ENCODE peak calls at places on chromosome 3, in nine cellular contexts. Q is H1, T is Peyer's patch, C is AG09319, P is AG09309, I is right atrium auricular region, F is foreskin fibroblast, E is bronchial epithelial cell, G is breast epithelium. B is an unnamed sample.

GRCh38 chr3:188855690-188856089 is 316.1 kb upstream of the TPRG1 start:
- DNase-seq in C (no peak), P (no peak), Q (no peak), G (no peak), E (no peak), F (no peak), T (no peak), I (no peak), B (no peak)

GRCh38 chr3:193040836-193041672 is 123.4 kb upstream of the MB21D2 start:
- DNase-seq in E (peak; percentile 63), F (peak; percentile 49), I (no peak), C (peak; percentile 24), G (no peak), T (no peak), Q (no peak), P (peak; percentile 35), B (peak; percentile 20)

GRCh38 chr3:68256635-68257034 is 602.2 kb upstream of the SUCLG2 start:
- DNase-seq in Q (no peak), P (no peak), C (no peak), F (no peak), E (no peak), I (no peak), T (no peak), G (no peak), B (no peak)

GRCh38 chr3:117130222-117130621 is 420.6 kb downstream of the TUSC7 start:
- DNase-seq in C (no peak), Q (no peak), E (no peak), I (no peak), F (peak; percentile 52), T (no peak), G (no peak), P (no peak), B (no peak)

GRCh38 chr3:161372321-161373260 is 1.3 kb upstream of the SPTSSB start:
- DNase-seq in I (no peak), G (no peak), F (peak; percentile 69), T (no peak), Q (no peak), C (no peak), E (peak; percentile 9), P (no peak), B (no peak)

GRCh38 chr3:135176881-135177280 is 381.8 kb downstream of the EPHB1 start:
- DNase-seq in I (no peak), E (no peak), C (no peak), F (no peak), Q (no peak), P (no peak), G (no peak), T (no peak), B (no peak)

GRCh38 chr3:149599236-149599635 is 58.6 kb downstream of the WWTR1 start:
- DNase-seq in I (peak; percentile 78), E (no peak), T (no peak), P (no peak), G (no peak), C (no peak), F (no peak), Q (no peak), B (no peak)

GRCh38 chr3:170267793-170268192 is 45.6 kb downstream of the PRKCI start:
- DNase-seq in G (no peak), F (no peak), P (no peak), Q (no peak), E (no peak), T (no peak), C (no peak), I (no peak), B (no peak)

GRCh38 chr3:50405249-50405648 is 45.9 kb upstream of the TMEM115 start:
- DNase-seq in F (peak; percentile 26), P (no peak), T (no peak), G (no peak), C (no peak), Q (peak; percentile 15), I (no peak), E (peak; percentile 13), B (no peak)

GRCh38 chr3:120171134-120171863 is 77.1 kb upstream of the GSK3B start:
- DNase-seq in F (peak; percentile 64), E (no peak), T (no peak), I (no peak), Q (no peak), P (no peak), G (no peak), C (no peak), B (no peak)

GRCh38 chr3:55471522-55472280 is 15.4 kb downstream of the WNT5A start:
- DNase-seq in C (no peak), Q (no peak), G (no peak), T (no peak), I (no peak), E (no peak), P (no peak), F (peak; percentile 46), B (no peak)

GRCh38 chr3:50671331-50671730 is 3.4 kb upstream of the DOCK3 start:
- DNase-seq in P (peak; percentile 88), E (peak; percentile 55), T (no peak), Q (no peak), I (peak; percentile 52), G (no peak), F (peak; percentile 88), C (peak; percentile 19), B (no peak)

GRCh38 chr3:165444745-165445144 is 248.6 kb upstream of the SLITRK3 start:
- DNase-seq in E (no peak), P (no peak), C (no peak), Q (no peak), G (no peak), I (no peak), T (no peak), F (no peak), B (no peak)

GRCh38 chr3:154799801-154800200 is 280.3 kb upstream of the MME start:
- DNase-seq in P (no peak), E (peak; percentile 71), C (no peak), F (peak; percentile 57), I (no peak), G (no peak), Q (no peak), T (no peak), B (no peak)

GRCh38 chr3:129026728-129027543 is 25.8 kb downstream of the EFCC1 start:
- DNase-seq in P (peak; percentile 3), C (no peak), T (peak; percentile 91), F (peak; percentile 82), Q (peak; percentile 73), G (peak; percentile 86), E (peak; percentile 76), I (peak; percentile 95), B (peak; percentile 38)

GRCh38 chr3:64010199-64010598 is 13.1 kb downstream of the PSMD6 start:
- DNase-seq in F (no peak), P (no peak), E (no peak), Q (no peak), G (no peak), T (no peak), C (no peak), I (no peak), B (no peak)

GRCh38 chr3:18066899-18067582 is 324.6 kb upstream of the TBC1D5 start:
- DNase-seq in Q (no peak), T (no peak), F (no peak), G (no peak), I (no peak), E (peak; percentile 62), C (no peak), P (no peak), B (no peak)

GRCh38 chr3:4994823-4995499 is 15.7 kb downstream of the BHLHE40 start:
- DNase-seq in I (peak; percentile 94), F (peak; percentile 83), T (no peak), G (peak; percentile 75), C (peak; percentile 64), E (peak; percentile 99), Q (no peak), P (no peak), B (peak; percentile 94)

GRCh38 chr3:46374755-46375154 is 4.0 kb downstream of the CCR5 start:
- DNase-seq in I (no peak), F (no peak), P (no peak), G (no peak), E (no peak), C (no peak), Q (no peak), T (no peak), B (no peak)

GRCh38 chr3:46371802-46372340 is 1.1 kb downstream of the CCR5 start:
- DNase-seq in Q (no peak), C (no peak), T (no peak), G (no peak), I (no peak), F (no peak), P (no peak), E (no peak), B (no peak)

GRCh38 chr3:46375214-46375613 is 4.5 kb downstream of the CCR5 start:
- DNase-seq in E (no peak), I (no peak), Q (no peak), C (no peak), G (no peak), F (no peak), P (no peak), T (no peak), B (no peak)

GRCh38 chr3:46370784-46371183 is at the start of gene CCR5:
- DNase-seq in E (no peak), G (no peak), Q (no peak), P (no peak), I (no peak), C (no peak), F (no peak), T (no peak), B (no peak)

GRCh38 chr3:46372492-46373359 is 2.0 kb downstream of the CCR5 start:
- DNase-seq in C (no peak), G (no peak), I (no peak), T (no peak), Q (no peak), P (peak; percentile 5), F (peak; percentile 55), E (peak; percentile 40), B (no peak)
- TF ChIP-seq CTCF in C (peak; percentile 57), G (peak; percentile 30), I (peak; percentile 51), T (peak; percentile 48), Q (peak; percentile 74), P (peak; percentile 69), F (peak; percentile 63), E (peak; percentile 79), B (peak; percentile 88)

GRCh38 chr3:26657406-26657976 is 34.9 kb downstream of the LRRC3B start:
- DNase-seq in P (no peak), E (no peak), F (no peak), C (no peak), T (no peak), Q (no peak), G (no peak), I (no peak), B (no peak)
- TF ChIP-seq CTCF in P (no peak), E (no peak), F (no peak), C (no peak), T (no peak), Q (no peak), G (no peak), I (no peak), B (no peak)

GRCh38 chr3:152076148-152076547 is 192.6 kb upstream of the MBNL1 start:
- DNase-seq in F (peak; percentile 38), E (peak; percentile 23), C (no peak), T (no peak), G (no peak), Q (no peak), P (no peak), I (no peak), B (no peak)
- TF ChIP-seq CTCF in F (no peak), E (no peak), C (no peak), T (peak; percentile 8), G (no peak), Q (no peak), P (peak; percentile 24), I (no peak), B (peak; percentile 13)

DNA sequence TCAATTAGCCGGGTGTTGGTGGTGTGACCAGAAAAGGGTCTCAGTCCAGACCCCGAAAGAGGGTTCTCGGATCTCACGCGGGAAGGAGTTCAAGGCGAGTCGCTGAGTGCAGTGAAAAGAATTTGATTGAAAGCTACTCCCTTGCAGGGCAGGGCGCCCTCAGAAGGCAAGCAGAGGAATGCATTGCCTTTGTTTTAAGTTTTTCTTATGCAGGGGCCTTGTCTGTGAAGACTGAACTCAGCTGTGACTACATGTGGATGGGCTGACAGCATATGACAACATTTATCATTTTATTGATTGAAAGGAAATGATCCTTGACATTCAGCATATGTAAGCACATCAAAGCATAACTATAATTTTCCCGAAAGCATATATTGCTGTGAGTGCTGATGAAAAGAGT is 11.8 kb downstream of the CPN2 start:
- DNase-seq in F (no peak), E (no peak), G (no peak), C (no peak), T (no peak), P (no peak), Q (no peak), I (no peak), B (no peak)
- TF ChIP-seq CTCF in F (no peak), E (peak; percentile 27), G (no peak), C (no peak), T (no peak), P (no peak), Q (peak; percentile 19), I (no peak), B (no peak)